ENCODE peak calls at places on chromosomes 2 and 18, in ten cellular contexts. S is breast epithelium, L is SK-N-MC, C is mammary epithelial cell, O is astrocyte of the spinal cord, Z is aorta, A is tibial nerve, W is transverse colon, Y is IMR-90, J is fibroblast of lung. G is an unnamed sample.

GRCh38 chr2:86221066-86221684 is 21.9 kb downstream of the MRPL35 start:
- DNase-seq in C (peak; percentile 32), Z (no peak), S (no peak), O (peak; percentile 52), L (no peak), W (peak; percentile 52), Y (peak; percentile 45), J (peak; percentile 43), A (no peak), G (no peak)

GRCh38 chr2:149388120-149388816 is 57.9 kb downstream of the LYPD6 start:
- DNase-seq in Y (no peak), Z (no peak), L (no peak), J (no peak), O (no peak), C (no peak), A (no peak), S (no peak), W (no peak), G (no peak)

GRCh38 chr2:74833418-74834233 is at the start of gene HK2:
- DNase-seq in L (no peak), O (peak; percentile 84), A (peak; percentile 35), S (peak; percentile 57), J (peak; percentile 86), Z (peak; percentile 95), W (peak; percentile 91), C (peak; percentile 89), Y (peak; percentile 88), G (no peak)

GRCh38 chr2:61882850-61883249 is 5.6 kb downstream of the CCT4 start:
- DNase-seq in S (no peak), O (no peak), W (no peak), Y (no peak), L (no peak), J (no peak), A (no peak), Z (no peak), C (no peak), G (no peak)

GRCh38 chr2:44479127-44479887 is 117.6 kb downstream of the CAMKMT start:
- DNase-seq in O (peak; percentile 87), C (peak; percentile 69), Z (no peak), S (no peak), A (peak; percentile 57), Y (peak; percentile 87), L (peak; percentile 80), W (peak; percentile 16), J (peak; percentile 78), G (peak; percentile 90)

GRCh38 chr2:40281021-40281940 is 170.6 kb downstream of the SLC8A1 start:
- DNase-seq in W (no peak), L (no peak), Y (peak; percentile 89), C (peak; percentile 91), Z (no peak), A (no peak), S (no peak), J (peak; percentile 90), O (peak; percentile 95), G (peak; percentile 42)

GRCh38 chr2:66030553-66030952 is 404.4 kb upstream of the MEIS1 start:
- DNase-seq in O (no peak), Y (peak; percentile 4), L (no peak), C (no peak), S (no peak), Z (no peak), J (no peak), A (no peak), W (no peak), G (no peak)

GRCh38 chr2:224870341-224870740 is 154.2 kb upstream of the CCDC195 start:
- DNase-seq in J (peak; percentile 35), W (no peak), S (no peak), C (no peak), A (no peak), Z (no peak), Y (peak; percentile 61), L (no peak), O (peak; percentile 24), G (no peak)

GRCh38 chr2:100291152-100291970 is 30.9 kb downstream of the LONRF2 start:
- DNase-seq in W (peak; percentile 13), Y (peak; percentile 99), A (no peak), O (peak; percentile 97), Z (no peak), L (no peak), S (peak; percentile 66), J (peak; percentile 100), C (peak; percentile 92), G (peak; percentile 96)

GRCh38 chr18:64405161-64405560 is 256.3 kb upstream of the LINC00305 start:
- DNase-seq in S (no peak), Y (peak; percentile 16), W (no peak), J (peak; percentile 0), C (no peak), Z (no peak), L (no peak), A (no peak), O (peak; percentile 65), G (no peak)

GRCh38 chr2:72011356-72011661 is 136.4 kb downstream of the CYP26B1 start:
- DNase-seq in S (no peak), A (no peak), L (no peak), Y (no peak), J (no peak), O (no peak), Z (no peak), C (no peak), W (no peak), G (no peak)

GRCh38 chr18:36780748-36781147 is 48.1 kb downstream of the TPGS2 start:
- DNase-seq in Z (no peak), Y (peak; percentile 73), S (no peak), W (no peak), J (peak; percentile 43), A (no peak), O (no peak), C (no peak), L (no peak), G (no peak)

GRCh38 chr2:168608796-168609195 is 152.7 kb downstream of the CERS6 start:
- DNase-seq in L (no peak), S (no peak), C (peak; percentile 63), O (no peak), W (no peak), Y (no peak), J (peak; percentile 50), Z (no peak), A (no peak), G (no peak)

GRCh38 chr2:73468376-73468775 is 82.7 kb downstream of the ALMS1 start:
- DNase-seq in L (no peak), Y (no peak), J (no peak), C (no peak), Z (no peak), O (no peak), W (no peak), S (no peak), A (no peak), G (no peak)

GRCh38 chr2:128234613-128235012 is 84.1 kb downstream of the HS6ST1 start:
- DNase-seq in O (no peak), W (no peak), S (no peak), C (no peak), L (no peak), A (no peak), Y (no peak), J (no peak), Z (no peak), G (no peak)

GRCh38 chr2:147076634-147077033 is 768.2 kb upstream of the ACVR2A start:
- DNase-seq in C (peak; percentile 43), A (no peak), O (peak; percentile 56), Y (peak; percentile 35), S (no peak), W (no peak), L (no peak), J (peak; percentile 86), Z (no peak), G (no peak)

GRCh38 chr18:10368456-10369453 is 85.7 kb upstream of the APCDD1 start:
- DNase-seq in O (no peak), Z (no peak), A (no peak), Y (no peak), C (no peak), S (no peak), L (no peak), J (no peak), W (no peak), G (no peak)

GRCh38 chr2:37601569-37601968 is 69.9 kb downstream of the CDC42EP3 start:
- DNase-seq in S (no peak), W (no peak), O (no peak), J (no peak), Z (no peak), A (no peak), L (no peak), C (no peak), Y (no peak), G (no peak)
- H3K4me3 ChIP-seq in S (no peak overlapping the region), W (no peak overlapping the region), O (no peak overlapping the region), J (no peak overlapping the region), Z (no peak overlapping the region), A (no peak overlapping the region), L (no peak overlapping the region), C (no peak overlapping the region), Y (no peak overlapping the region), G (no peak overlapping the region)

GRCh38 chr18:31042391-31043181 is at the start of gene DSC3:
- DNase-seq in L (no peak), W (peak; percentile 23), O (peak; percentile 17), Z (peak; percentile 75), Y (no peak), C (peak; percentile 97), S (no peak), J (peak; percentile 34), A (no peak), G (no peak)
- H3K4me3 ChIP-seq in L (no peak within 1 kb of the TSS), W (peak within 1 kb of the TSS; percentile 42), O (peak within 1 kb of the TSS; percentile 32), Z (no peak within 1 kb of the TSS), Y (no peak within 1 kb of the TSS), C (peak within 1 kb of the TSS; percentile 86), S (peak within 1 kb of the TSS; percentile 70), J (no peak within 1 kb of the TSS), A (peak within 1 kb of the TSS; percentile 1), G (no peak within 1 kb of the TSS)

GRCh38 chr2:130243359-130243758 is 45.1 kb upstream of the TUBA3E start:
- DNase-seq in L (no peak), J (no peak), O (no peak), Y (no peak), W (no peak), A (no peak), C (no peak), S (no peak), Z (no peak), G (no peak)
- H3K4me3 ChIP-seq in L (no peak overlapping the region), J (no peak overlapping the region), O (no peak overlapping the region), Y (no peak overlapping the region), W (no peak overlapping the region), A (no peak overlapping the region), C (no peak overlapping the region), S (no peak overlapping the region), Z (no peak overlapping the region), G (no peak overlapping the region)

GRCh38 chr18:47261902-47262301 is 10.4 kb upstream of the SKOR2 start:
- DNase-seq in C (no peak), W (no peak), J (no peak), Z (no peak), Y (no peak), O (no peak), L (no peak), S (no peak), A (no peak), G (no peak)

GRCh38 chr18:47262397-47263196 is 11.1 kb upstream of the SKOR2 start:
- DNase-seq in Y (no peak), A (no peak), Z (no peak), J (no peak), O (no peak), W (no peak), S (no peak), C (no peak), L (no peak), G (no peak)

GRCh38 chr18:47265197-47265596 is 13.7 kb upstream of the SKOR2 start:
- DNase-seq in O (peak; percentile 59), S (no peak), Z (no peak), W (no peak), J (peak; percentile 64), A (no peak), L (no peak), Y (peak; percentile 1), C (no peak), G (peak; percentile 3)

GRCh38 chr18:47263197-47263827 is 11.9 kb upstream of the SKOR2 start:
- DNase-seq in S (no peak), A (no peak), Y (no peak), O (no peak), L (no peak), C (no peak), Z (no peak), W (no peak), J (no peak), G (no peak)

GRCh38 chr18:47263828-47264314 is 12.4 kb upstream of the SKOR2 start:
- DNase-seq in J (no peak), W (no peak), Z (no peak), Y (no peak), A (no peak), S (no peak), C (no peak), L (no peak), O (no peak), G (no peak)
- H3K4me3 ChIP-seq in J (peak overlapping the region; percentile 64), W (peak overlapping the region; percentile 23), Z (no peak overlapping the region), Y (no peak overlapping the region), A (no peak overlapping the region), S (peak overlapping the region; percentile 55), C (no peak overlapping the region), L (no peak overlapping the region), O (peak overlapping the region; percentile 40), G (peak overlapping the region; percentile 24)